ENCODE peak calls at places on chromosomes 2 and 18, in six cellular contexts. C is fibroblast of lung, P is PC-9, E is neural progenitor cell, H is IMR-90, K is SK-N-SH. J is an unnamed sample.

GRCh38 chr2:149005471-149006077 is 32.9 kb upstream of the LYPD6B start:
- DNase-seq in C (no peak), P (no peak), E (no peak), H (no peak), K (peak), J (no peak)

GRCh38 chr2:144331652-144332355 is 188.1 kb downstream of the ZEB2 start:
- DNase-seq in C (no peak), P (peak), E (peak), H (no peak), K (peak), J (peak)

GRCh38 chr2:24830786-24831185 is 37.6 kb downstream of the CENPO start:
- DNase-seq in C (no peak), P (no peak), E (no peak), H (no peak), K (no peak), J (no peak)

GRCh38 chr2:235719146-235719942 is 225.5 kb downstream of the AGAP1 start:
- DNase-seq in C (no peak), P (no peak), E (no peak), H (peak), K (no peak), J (no peak)

GRCh38 chr18:21997207-21998143 is 171.9 kb upstream of the GATA6 start:
- DNase-seq in C (peak), P (peak), E (peak), H (peak), K (peak), J (peak)

GRCh38 chr18:3456686-3457069 is 6.7 kb downstream of the TGIF1 start:
- DNase-seq in C (no peak), P (no peak), E (no peak), H (no peak), K (no peak), J (no peak)

GRCh38 chr18:10745232-10745631 is 219.4 kb downstream of the NAPG start:
- DNase-seq in C (no peak), P (no peak), E (no peak), H (no peak), K (no peak), J (no peak)

GRCh38 chr2:240556553-240557100 is 1.2 kb downstream of the ANKMY1 start:
- DNase-seq in C (peak), P (no peak), E (peak), H (peak), K (peak), J (no peak)

GRCh38 chr2:40115894-40116293 is 336.0 kb downstream of the SLC8A1 start:
- DNase-seq in C (no peak), P (no peak), E (no peak), H (no peak), K (no peak), J (no peak)

GRCh38 chr2:58535182-58535581 is 294.1 kb upstream of the FANCL start:
- DNase-seq in C (no peak), P (no peak), E (peak), H (no peak), K (no peak), J (peak)

GRCh38 chr2:236584521-236585384 is 15.1 kb downstream of the ACKR3 start:
- DNase-seq in C (no peak), P (no peak), E (no peak), H (no peak), K (no peak), J (no peak)

GRCh38 chr2:25388491-25388890 is 46.8 kb upstream of the DNMT3A start:
- DNase-seq in C (no peak), P (no peak), E (no peak), H (no peak), K (no peak), J (no peak)

GRCh38 chr18:41938445-41938844 is 16.6 kb upstream of the PIK3C3 start:
- DNase-seq in C (peak), P (no peak), E (no peak), H (peak), K (no peak), J (no peak)

GRCh38 chr18:41933778-41934177 is 21.3 kb upstream of the PIK3C3 start:
- DNase-seq in C (no peak), P (no peak), E (no peak), H (no peak), K (no peak), J (no peak)

GRCh38 chr18:41939326-41939725 is 15.7 kb upstream of the PIK3C3 start:
- DNase-seq in C (no peak), P (no peak), E (no peak), H (peak), K (no peak), J (no peak)

GRCh38 chr18:41932899-41933298 is 22.1 kb upstream of the PIK3C3 start:
- DNase-seq in C (no peak), P (no peak), E (no peak), H (no peak), K (no peak), J (no peak)

GRCh38 chr18:41936471-41937134 is 18.4 kb upstream of the PIK3C3 start:
- DNase-seq in C (no peak), P (no peak), E (no peak), H (no peak), K (no peak), J (no peak)
- H2AFZ ChIP-seq in C (peak), P (peak), E (no peak), H (peak), K (peak), J (peak)

GRCh38 chr18:58934356-58934755 is 69.7 kb downstream of the ZNF532 start:
- DNase-seq in C (no peak), P (no peak), E (no peak), H (no peak), K (no peak), J (no peak)

GRCh38 chr18:58941426-58942099 is 76.9 kb downstream of the ZNF532 start:
- DNase-seq in C (no peak), P (no peak), E (no peak), H (no peak), K (no peak), J (no peak)

GRCh38 chr18:58934933-58935577 is 70.4 kb downstream of the ZNF532 start:
- DNase-seq in C (no peak), P (no peak), E (no peak), H (no peak), K (no peak), J (no peak)

GRCh38 chr18:58937204-58937603 is 72.5 kb downstream of the ZNF532 start:
- DNase-seq in C (peak), P (no peak), E (no peak), H (peak), K (no peak), J (no peak)

DNA sequence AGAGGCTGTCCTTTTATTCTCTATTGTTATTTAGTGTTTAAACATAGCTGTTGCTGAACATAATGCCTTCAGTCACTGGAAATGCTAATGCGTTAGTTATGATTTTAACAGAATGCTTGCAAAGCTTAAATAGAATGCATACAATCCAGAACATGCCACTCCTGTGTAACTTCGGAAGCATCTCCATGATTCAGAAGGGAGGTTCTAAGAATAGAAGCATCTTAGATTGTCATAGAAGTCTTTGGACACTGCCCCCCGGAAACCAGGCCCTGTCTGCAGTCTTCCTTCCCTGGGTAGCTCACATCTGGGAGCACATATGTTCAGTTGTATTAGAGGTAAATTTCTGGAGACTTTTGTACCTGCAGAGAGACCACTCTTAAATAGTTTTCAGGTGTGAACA is 73.2 kb downstream of the ZNF532 start:
- DNase-seq in C (no peak), P (no peak), E (no peak), H (peak), K (no peak), J (no peak)
- H3K4me2 ChIP-seq in C (no peak), P (no peak), E (no peak), H (peak), K (peak), J (no peak)

DNA sequence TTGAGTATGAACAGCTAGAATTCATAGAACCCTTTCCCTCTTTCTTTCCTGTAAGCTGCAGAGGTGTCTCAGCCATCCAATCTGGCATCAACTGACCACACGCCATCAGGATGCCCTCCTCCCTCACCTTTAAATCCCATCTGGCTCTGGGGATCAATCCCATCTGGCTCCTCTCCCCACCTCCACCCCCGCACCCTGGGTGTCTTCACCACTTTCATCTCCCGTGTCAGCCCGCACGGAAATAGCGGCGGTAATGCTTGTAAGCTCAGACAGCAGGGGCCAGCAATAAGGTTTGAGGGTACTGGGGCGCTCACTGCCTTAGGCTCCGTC is 508 bp upstream of the TUBA4B start:
- DNase-seq in C (no peak), P (no peak), E (peak), H (no peak), K (peak), J (no peak)
- H2AFZ ChIP-seq in C (no peak), P (peak), E (no peak), H (peak), K (no peak), J (peak)

DNA sequence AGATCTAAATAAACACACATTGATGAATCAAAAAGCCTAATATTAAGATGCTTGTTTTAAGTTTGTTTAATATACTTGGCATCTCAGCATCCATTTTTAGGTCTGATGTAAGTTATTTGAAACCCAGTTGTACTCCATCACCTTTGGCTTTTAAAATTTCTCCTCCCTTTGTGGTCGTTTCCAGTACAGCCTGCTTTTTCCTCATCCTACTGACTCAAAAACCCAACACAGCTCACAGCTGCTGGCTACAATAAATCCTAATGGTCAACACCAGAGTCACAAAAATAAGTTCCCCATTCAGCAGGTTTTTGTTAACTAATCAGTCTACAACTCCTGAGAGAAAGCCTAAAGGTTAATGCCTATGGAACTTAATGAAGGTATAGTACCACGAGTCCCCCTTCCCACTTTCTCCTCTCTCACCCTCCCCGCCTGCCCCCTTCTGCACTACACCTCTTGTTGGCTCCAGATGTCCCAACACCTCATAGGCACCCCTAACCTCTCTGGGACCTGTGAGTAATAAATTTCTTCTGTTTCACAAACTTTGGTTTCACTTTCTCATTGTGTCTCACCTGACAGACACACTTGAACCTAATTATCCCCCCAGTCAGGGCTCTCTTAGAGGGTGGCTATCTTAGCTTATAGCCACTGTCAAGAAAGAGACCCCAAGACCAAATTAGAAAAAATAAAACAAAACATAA is 148.6 kb downstream of the GALNT1 start:
- DNase-seq in C (peak), P (no peak), E (no peak), H (no peak), K (no peak), J (no peak)
- H3K4me2 ChIP-seq in C (peak), P (peak), E (no peak), H (peak), K (no peak), J (no peak)

GRCh38 chr2:180705122-180705521 is 275.3 kb upstream of the UBE2E3 start:
- DNase-seq in C (peak), P (no peak), E (no peak), H (peak), K (no peak), J (no peak)

GRCh38 chr2:180707175-180707866 is 273.1 kb upstream of the UBE2E3 start:
- DNase-seq in C (no peak), P (no peak), E (no peak), H (no peak), K (no peak), J (no peak)

GRCh38 chr2:180705551-180705950 is 274.9 kb upstream of the UBE2E3 start:
- DNase-seq in C (no peak), P (no peak), E (no peak), H (peak), K (no peak), J (no peak)

GRCh38 chr2:180707867-180708205 is 272.6 kb upstream of the UBE2E3 start:
- DNase-seq in C (peak), P (peak), E (peak), H (peak), K (no peak), J (peak)

DNA sequence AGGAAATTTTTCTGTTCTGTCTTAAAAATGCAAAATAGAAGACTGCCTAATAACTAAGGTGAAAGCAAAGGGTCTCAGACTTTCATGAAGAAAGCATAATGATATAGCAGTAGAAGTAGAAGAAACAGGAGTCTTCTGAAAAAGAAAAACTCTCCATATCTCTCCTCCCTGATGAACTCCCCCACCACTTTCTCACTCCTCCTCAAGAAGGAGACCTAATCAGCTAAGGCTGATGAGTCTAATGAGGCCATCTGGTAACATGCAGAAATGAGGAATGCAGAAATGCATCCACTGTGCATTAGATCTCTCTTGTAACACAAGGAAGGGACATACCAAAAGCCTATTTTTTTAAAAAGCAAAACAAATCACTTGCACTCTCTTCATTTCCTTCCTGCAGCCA is 273.7 kb upstream of the UBE2E3 start:
- DNase-seq in C (no peak), P (no peak), E (no peak), H (no peak), K (no peak), J (no peak)
- H2AFZ ChIP-seq in C (no peak), P (no peak), E (no peak), H (no peak), K (no peak), J (peak)

GRCh38 chr18:59305295-59305694 is 13.2 kb downstream of the CPLX4 start:
- DNase-seq in C (no peak), P (no peak), E (no peak), H (no peak), K (no peak), J (no peak)
- H3K4me2 ChIP-seq in C (no peak), P (no peak), E (no peak), H (no peak), K (no peak), J (no peak)

GRCh38 chr2:220068877-220069276 is 441.4 kb downstream of the SLC4A3 start:
- DNase-seq in C (no peak), P (no peak), E (no peak), H (no peak), K (no peak), J (no peak)
- H2AFZ ChIP-seq in C (no peak), P (no peak), E (peak), H (no peak), K (no peak), J (no peak)

GRCh38 chr18:7566244-7566586 is 901 bp upstream of the PTPRM start:
- DNase-seq in C (peak), P (no peak), E (no peak), H (no peak), K (no peak), J (no peak)

GRCh38 chr18:7568426-7568825 is 1.3 kb downstream of the PTPRM start:
- DNase-seq in C (peak), P (no peak), E (peak), H (peak), K (peak), J (no peak)

GRCh38 chr18:7567487-7568425 is 640 bp downstream of the PTPRM start:
- DNase-seq in C (peak), P (no peak), E (peak), H (peak), K (peak), J (peak)

GRCh38 chr18:7566587-7567486 is at the start of gene PTPRM:
- DNase-seq in C (peak), P (no peak), E (peak), H (peak), K (peak), J (peak)

DNA sequence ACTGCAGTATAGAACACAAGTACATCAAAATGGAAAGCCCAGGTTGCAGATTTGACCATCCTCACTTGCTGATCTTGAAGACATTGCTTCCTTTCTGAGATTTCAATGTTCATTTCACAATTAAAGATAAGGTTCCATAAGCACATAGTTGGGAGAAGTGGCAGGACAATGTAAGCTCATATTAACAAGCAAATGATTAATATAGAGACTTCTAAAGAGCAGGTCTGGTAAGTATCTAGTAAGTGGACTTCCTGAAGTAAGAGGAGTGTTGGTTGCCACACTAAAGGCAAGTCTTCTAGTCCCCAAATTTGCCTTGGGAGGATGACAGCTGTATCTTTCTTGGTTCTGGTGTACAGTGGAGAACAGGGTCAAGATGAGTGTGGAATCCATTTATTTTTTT is 1.4 kb upstream of the PTPRM start:
- DNase-seq in C (no peak), P (no peak), E (no peak), H (no peak), K (no peak), J (no peak)
- H3K4me2 ChIP-seq in C (peak), P (peak), E (peak), H (peak), K (no peak), J (no peak)

GRCh38 chr2:177201919-177202346 is 10.7 kb upstream of the HNRNPA3 start:
- DNase-seq in C (no peak), P (no peak), E (no peak), H (no peak), K (no peak), J (no peak)
- H2AFZ ChIP-seq in C (no peak), P (no peak), E (no peak), H (no peak), K (no peak), J (no peak)